ENCODE peak calls at places on chromosomes 3 and 15, in seven cellular contexts. C is left ventricle myocardium inferior, P is tibial nerve, Q is brain microvascular endothelial cell, D is thoracic aorta, Z is IMR-90, V is AG04450. L is an unnamed sample.

GRCh38 chr3:72144773-72145505 is 360.0 kb upstream of the PROK2 start:
- DNase-seq in C (peak), P (no peak), Q (no peak), D (no peak), Z (no peak), V (no peak), L (no peak)

GRCh38 chr15:62482715-62483429 is 317.8 kb upstream of the C2CD4B start:
- DNase-seq in C (no peak), P (no peak), Q (peak), D (no peak), Z (peak), V (no peak), L (no peak)

GRCh38 chr3:162112719-162113118 is 616.1 kb downstream of the OTOL1 start:
- DNase-seq in C (no peak), P (no peak), Q (no peak), D (no peak), Z (no peak), V (no peak), L (no peak)

GRCh38 chr3:157502916-157503620 is at the start of gene VEPH1:
- DNase-seq in C (no peak), P (no peak), Q (peak), D (no peak), Z (peak), V (peak), L (peak)

GRCh38 chr15:82158811-82159210 is 103.7 kb downstream of the EFL1 start:
- DNase-seq in C (peak), P (no peak), Q (no peak), D (no peak), Z (no peak), V (no peak), L (no peak)

GRCh38 chr3:48000212-48000611 is 16.0 kb downstream of the MAP4 start:
- DNase-seq in C (no peak), P (no peak), Q (no peak), D (no peak), Z (no peak), V (no peak), L (no peak)

GRCh38 chr3:111715911-111716523 is 120.9 kb upstream of the ZBED2 start:
- DNase-seq in C (peak), P (peak), Q (peak), D (no peak), Z (peak), V (no peak), L (peak)

GRCh38 chr3:43727930-43728329 is 37.2 kb downstream of the ABHD5 start:
- DNase-seq in C (no peak), P (no peak), Q (peak), D (no peak), Z (peak), V (no peak), L (peak)

GRCh38 chr3:22923686-22924085 is 279.4 kb upstream of the UBE2E2 start:
- DNase-seq in C (no peak), P (no peak), Q (no peak), D (no peak), Z (no peak), V (no peak), L (no peak)

GRCh38 chr3:22916933-22917332 is 286.2 kb upstream of the UBE2E2 start:
- DNase-seq in C (no peak), P (no peak), Q (no peak), D (no peak), Z (no peak), V (no peak), L (no peak)

DNA sequence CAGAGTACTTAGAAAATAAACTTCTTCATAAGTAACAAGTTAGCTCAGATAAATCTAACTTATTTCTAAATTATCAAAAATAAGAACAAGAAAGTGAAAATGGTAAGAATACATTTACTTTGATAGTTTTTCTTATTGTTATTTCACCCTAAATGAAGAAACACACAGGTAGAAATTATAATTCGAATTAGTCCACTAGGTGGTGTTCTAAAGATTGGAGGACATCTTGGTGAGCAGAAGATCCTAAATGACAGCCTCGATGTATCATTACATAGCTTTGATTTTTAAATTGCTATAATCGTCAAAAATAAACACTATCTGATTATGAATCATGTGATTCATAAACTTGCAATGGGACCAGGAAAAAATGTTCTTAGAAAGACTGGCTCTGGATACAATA is 280.8 kb upstream of the UBE2E2 start:
- DNase-seq in C (no peak), P (no peak), Q (no peak), D (no peak), Z (peak), V (no peak), L (peak)
- TF ChIP-seq CTCF in C (peak), P (peak), Q (peak), D (no peak), Z (peak), V (peak), L (peak)

GRCh38 chr15:101122266-101122665 is 129.6 kb downstream of the CHSY1 start:
- DNase-seq in C (no peak), P (no peak), Q (no peak), D (no peak), Z (no peak), V (no peak), L (no peak)
- H3K4me3 ChIP-seq in C (peak), P (no peak), Q (no peak), D (peak), Z (no peak), V (no peak), L (no peak)

GRCh38 chr3:16357191-16357590 is 92.2 kb downstream of the OXNAD1 start:
- DNase-seq in C (no peak), P (no peak), Q (no peak), D (no peak), Z (peak), V (no peak), L (peak)
- TF ChIP-seq CTCF in C (no peak), P (no peak), Q (peak), D (no peak), Z (peak), V (peak), L (no peak)

DNA sequence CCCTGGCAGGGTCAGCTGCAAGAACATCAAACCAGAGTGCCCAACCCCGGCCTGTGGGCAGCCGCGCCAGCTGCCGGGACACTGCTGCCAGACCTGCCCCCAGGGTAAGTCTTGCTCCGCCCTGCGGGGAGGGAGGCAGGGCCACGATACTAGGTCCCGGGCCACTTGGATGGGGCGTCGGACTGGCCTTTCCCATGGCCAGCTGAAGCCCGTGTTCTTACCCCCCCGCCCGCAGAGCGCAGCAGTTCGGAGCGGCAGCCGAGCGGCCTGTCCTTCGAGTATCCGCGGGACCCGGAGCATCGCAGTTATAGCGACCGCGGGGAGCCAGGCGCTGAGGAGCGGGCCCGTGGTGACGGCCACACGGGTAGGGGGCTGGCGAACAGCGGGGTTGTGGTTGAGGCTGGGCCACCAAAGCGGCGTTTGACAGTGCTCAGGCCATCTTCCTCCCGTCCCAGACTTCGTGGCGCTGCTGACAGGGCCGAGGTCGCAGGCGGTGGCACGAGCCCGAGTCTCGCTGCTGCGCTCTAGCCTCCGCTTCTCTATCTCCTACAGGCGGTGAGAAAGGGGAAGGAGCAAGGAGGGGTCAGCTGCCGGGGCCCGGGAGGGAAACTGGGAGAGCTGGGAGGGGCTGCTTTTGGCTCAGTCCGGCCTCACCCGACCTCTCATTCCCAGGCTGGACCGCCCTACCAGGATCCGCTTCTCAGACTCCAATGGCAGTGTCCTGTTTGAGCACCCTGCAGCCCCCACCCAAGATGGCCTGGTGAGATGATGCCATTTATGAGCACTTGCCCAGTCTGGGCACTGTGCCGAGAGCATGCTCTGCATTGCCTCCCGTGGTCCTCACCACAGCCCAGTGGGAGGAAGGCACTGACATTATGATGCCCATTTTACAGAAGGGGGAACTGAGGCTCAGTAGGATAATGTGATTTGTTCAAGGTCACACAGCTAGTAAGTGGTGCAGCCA is 1.7 kb downstream of the CHRD start:
- DNase-seq in C (peak), P (no peak), Q (no peak), D (no peak), Z (no peak), V (no peak), L (no peak)
- H3K4me3 ChIP-seq in C (peak), P (peak), Q (no peak), D (peak), Z (no peak), V (no peak), L (no peak)

DNA sequence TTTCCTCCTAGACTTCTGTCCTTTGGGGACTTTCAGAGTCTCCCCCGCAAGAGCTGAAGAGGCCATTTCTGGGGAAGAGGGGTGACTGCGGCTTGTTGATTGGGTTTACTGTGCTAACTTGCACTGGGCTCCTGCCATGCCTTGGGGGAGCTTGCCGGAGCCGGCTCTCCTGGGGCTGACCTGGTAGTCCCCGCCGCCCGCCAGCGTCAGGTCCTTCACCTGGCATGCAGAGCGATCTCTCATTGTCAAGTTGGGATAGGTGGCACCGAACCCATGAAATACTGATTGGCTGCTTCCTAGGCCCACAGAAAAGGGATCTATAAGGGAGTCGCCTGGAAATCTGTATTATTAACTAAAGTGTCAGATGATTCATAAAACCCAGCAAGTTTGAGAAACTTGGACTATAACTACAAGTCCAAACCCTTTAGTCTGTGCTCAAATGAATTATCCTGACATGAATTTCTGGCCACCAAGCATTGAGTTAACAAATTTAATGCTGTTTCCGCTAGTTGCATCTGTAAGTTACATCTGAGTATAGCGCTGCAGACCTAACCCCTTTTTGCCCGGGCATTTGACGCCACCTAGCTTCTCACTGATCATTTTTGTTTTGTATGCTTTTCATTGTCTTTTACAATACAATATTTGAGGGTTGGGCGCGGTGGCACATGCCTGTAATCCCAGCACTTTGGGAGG is 605 bp upstream of the IMP3 start:
- DNase-seq in C (peak), P (no peak), Q (peak), D (no peak), Z (peak), V (no peak), L (peak)
- TF ChIP-seq CTCF in C (no peak), P (no peak), Q (peak), D (no peak), Z (peak), V (peak), L (peak)

GRCh38 chr3:98233468-98233867 is 30.6 kb upstream of the OR5H6 start:
- DNase-seq in C (no peak), P (no peak), Q (no peak), D (no peak), Z (no peak), V (no peak), L (no peak)
- H3K4me3 ChIP-seq in C (no peak), P (no peak), Q (no peak), D (no peak), Z (no peak), V (no peak), L (no peak)

GRCh38 chr3:120181632-120182031 is 87.4 kb upstream of the GSK3B start:
- DNase-seq in C (no peak), P (no peak), Q (no peak), D (no peak), Z (no peak), V (no peak), L (no peak)
- TF ChIP-seq CTCF in C (no peak), P (no peak), Q (no peak), D (no peak), Z (peak), V (no peak), L (no peak)

GRCh38 chr3:11698326-11699082 is 54.8 kb upstream of the VGLL4 start:
- DNase-seq in C (no peak), P (no peak), Q (no peak), D (no peak), Z (peak), V (no peak), L (peak)
- H3K4me3 ChIP-seq in C (no peak), P (no peak), Q (no peak), D (no peak), Z (no peak), V (no peak), L (no peak)

GRCh38 chr3:147046916-147047315 is 359.4 kb downstream of the ZIC4 start:
- DNase-seq in C (no peak), P (no peak), Q (no peak), D (no peak), Z (no peak), V (no peak), L (no peak)
- TF ChIP-seq CTCF in C (no peak), P (no peak), Q (no peak), D (no peak), Z (no peak), V (no peak), L (no peak)